ENCODE peak calls at places on chromosomes 5 and 9, in four cellular contexts. One of them, this sample, is unnamed.

GRCh38 chr5:140186155-140186753 is 11.3 kb downstream of the CYSTM1 start:
- DNase-seq in HCT116: no peak
- DNase-seq in GM10248: no peak
- DNase-seq in breast epithelium: no peak
- DNase-seq in this sample: no peak

GRCh38 chr9:4654084-4654483 is 8.0 kb upstream of the PLPP6 start:
- DNase-seq in GM10248: no peak
- DNase-seq in breast epithelium: no peak
- DNase-seq in HCT116: no peak
- DNase-seq in this sample: no peak

GRCh38 chr9:130631331-130632080 is 32.9 kb upstream of the PRDM12 start:
- DNase-seq in GM10248: no peak
- DNase-seq in breast epithelium: no peak
- DNase-seq in HCT116: no peak
- DNase-seq in this sample: no peak

GRCh38 chr9:97529363-97530076 is 28.1 kb downstream of the TMOD1 start:
- DNase-seq in GM10248: peak
- DNase-seq in HCT116: no peak
- DNase-seq in breast epithelium: no peak
- DNase-seq in this sample: no peak

GRCh38 chr5:82389347-82389746 is 111.2 kb upstream of the RPS23 start:
- DNase-seq in HCT116: no peak
- DNase-seq in breast epithelium: no peak
- DNase-seq in GM10248: no peak
- DNase-seq in this sample: no peak

GRCh38 chr9:27784999-27785713 is 211.9 kb upstream of the C9orf72 start:
- DNase-seq in GM10248: no peak
- DNase-seq in breast epithelium: no peak
- DNase-seq in HCT116: no peak
- DNase-seq in this sample: no peak

GRCh38 chr9:134867917-134868750 is 12.5 kb upstream of the FCN2 start:
- DNase-seq in breast epithelium: no peak
- DNase-seq in GM10248: no peak
- DNase-seq in HCT116: no peak
- DNase-seq in this sample: no peak

GRCh38 chr9:65458992-65459391 is 174.0 kb upstream of the FOXD4L5 start:
- DNase-seq in GM10248: no peak
- DNase-seq in HCT116: no peak
- DNase-seq in breast epithelium: no peak
- DNase-seq in this sample: no peak

GRCh38 chr9:75001719-75002421 is 26.2 kb downstream of the CARNMT1 start:
- DNase-seq in breast epithelium: no peak
- DNase-seq in GM10248: peak
- DNase-seq in HCT116: peak
- DNase-seq in this sample: no peak

GRCh38 chr5:44795496-44795895 is 13.3 kb upstream of the MRPS30 start:
- DNase-seq in HCT116: no peak
- DNase-seq in breast epithelium: no peak
- DNase-seq in GM10248: no peak
- DNase-seq in this sample: no peak

GRCh38 chr9:103798620-103799019 is 295.5 kb upstream of the SMC2 start:
- DNase-seq in HCT116: no peak
- DNase-seq in breast epithelium: no peak
- DNase-seq in GM10248: peak
- DNase-seq in this sample: no peak

GRCh38 chr9:135702002-135702721 is at the start of gene KCNT1:
- DNase-seq in breast epithelium: no peak
- DNase-seq in GM10248: peak
- DNase-seq in HCT116: no peak
- DNase-seq in this sample: peak

GRCh38 chr9:133643362-133643755 is 7.2 kb downstream of the DBH start:
- DNase-seq in HCT116: no peak
- DNase-seq in breast epithelium: no peak
- DNase-seq in GM10248: no peak
- DNase-seq in this sample: no peak

GRCh38 chr5:169889572-169889971 is 90.7 kb downstream of the INSYN2B start:
- DNase-seq in GM10248: no peak
- DNase-seq in breast epithelium: no peak
- DNase-seq in HCT116: no peak
- DNase-seq in this sample: no peak

GRCh38 chr5:118533923-118534322 is 454.4 kb downstream of the DTWD2 start:
- DNase-seq in GM10248: no peak
- DNase-seq in breast epithelium: no peak
- DNase-seq in HCT116: no peak
- DNase-seq in this sample: no peak
- TF ChIP-seq CTCF in GM10248: no peak
- TF ChIP-seq CTCF in breast epithelium: no peak
- TF ChIP-seq CTCF in HCT116: no peak
- TF ChIP-seq CTCF in this sample: no peak

DNA sequence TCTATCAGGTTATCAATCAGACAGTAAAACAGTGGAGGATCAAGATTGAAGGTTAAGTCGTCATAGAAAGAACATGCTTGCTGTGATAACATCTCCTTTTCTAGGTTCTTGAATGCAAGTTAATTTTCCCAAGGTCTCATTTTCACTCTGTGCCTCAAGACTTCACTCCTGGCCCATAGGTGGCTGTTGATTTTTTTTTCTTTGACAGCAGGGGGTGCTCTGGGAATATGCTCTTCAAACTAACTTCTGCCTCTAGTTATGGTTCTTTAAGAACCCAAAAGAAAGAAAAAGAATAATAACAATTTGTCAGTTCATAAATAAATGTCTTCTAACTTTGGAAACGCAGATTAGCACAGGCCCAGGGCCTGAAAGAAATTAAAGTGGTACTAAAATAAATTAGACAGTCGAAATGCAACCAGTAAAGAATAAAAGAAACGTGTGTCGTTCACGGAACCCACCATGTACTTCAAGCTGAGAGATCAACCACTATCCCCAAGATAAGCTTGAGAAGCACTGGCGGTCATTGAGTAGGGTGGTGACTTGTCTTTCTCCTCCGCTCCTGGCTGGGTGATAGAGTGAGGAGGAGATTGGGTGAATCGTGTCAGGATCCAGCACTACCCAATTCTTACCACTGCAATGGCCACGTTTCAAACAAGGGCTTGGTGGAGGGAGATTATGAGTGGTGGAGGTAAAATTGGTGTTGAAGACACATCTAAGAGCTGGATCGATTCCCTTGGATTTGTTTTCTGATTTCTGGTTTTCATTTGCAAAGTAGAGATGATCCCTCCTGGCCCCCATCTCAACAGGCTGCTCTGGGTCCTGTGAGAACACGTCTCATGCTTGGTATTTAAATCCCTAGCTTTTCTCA is 93.4 kb upstream of the IRX4 start:
- DNase-seq in HCT116: peak
- DNase-seq in breast epithelium: no peak
- DNase-seq in GM10248: no peak
- DNase-seq in this sample: no peak
- TF ChIP-seq CTCF in HCT116: peak
- TF ChIP-seq CTCF in breast epithelium: no peak
- TF ChIP-seq CTCF in GM10248: no peak
- TF ChIP-seq CTCF in this sample: no peak

GRCh38 chr5:91219803-91220371 is 163.2 kb downstream of the ARRDC3 start:
- DNase-seq in GM10248: peak
- DNase-seq in HCT116: peak
- DNase-seq in breast epithelium: no peak
- DNase-seq in this sample: no peak
- TF ChIP-seq CTCF in GM10248: peak
- TF ChIP-seq CTCF in HCT116: peak
- TF ChIP-seq CTCF in breast epithelium: no peak
- TF ChIP-seq CTCF in this sample: no peak

GRCh38 chr9:119559986-119560385 is 190.8 kb upstream of the BRINP1 start:
- DNase-seq in breast epithelium: no peak
- DNase-seq in GM10248: no peak
- DNase-seq in HCT116: no peak
- DNase-seq in this sample: no peak
- TF ChIP-seq CTCF in breast epithelium: no peak
- TF ChIP-seq CTCF in GM10248: no peak
- TF ChIP-seq CTCF in HCT116: no peak
- TF ChIP-seq CTCF in this sample: no peak